ENCODE peak calls at places on chromosomes 11 and 22, in six cellular contexts. R, B, X, S, P and F are unnamed samples. For H3K4me1, the result is how much of the 10 kb centered on the place peaks cover.

GRCh38 chr22:38032681-38033521 is 24.3 kb upstream of the PICK1 start:
- DNase-seq in R (peak), B (no peak), X (no peak), S (no peak), P (peak), F (no peak)

GRCh38 chr22:33034753-33035152 is 23.4 kb downstream of the SYN3 start:
- DNase-seq in R (no peak), B (no peak), X (no peak), S (no peak), P (no peak), F (no peak)

GRCh38 chr11:78690588-78690987 is 115.9 kb upstream of the NARS2 start:
- DNase-seq in R (peak), B (no peak), X (no peak), S (no peak), P (no peak), F (no peak)

GRCh38 chr11:17498058-17498457 is 21.4 kb upstream of the ABCC8 start:
- DNase-seq in R (no peak), B (no peak), X (peak), S (no peak), P (no peak), F (no peak)

GRCh38 chr11:62256281-62256680 is 13.7 kb upstream of the SCGB2A2 start:
- DNase-seq in R (no peak), B (no peak), X (no peak), S (no peak), P (no peak), F (no peak)

GRCh38 chr11:109423114-109423859 is 1.3 kb downstream of the C11orf87 start:
- DNase-seq in R (no peak), B (no peak), X (no peak), S (no peak), P (peak), F (no peak)

GRCh38 chr11:74325649-74326645 is 14.5 kb upstream of the P4HA3 start:
- DNase-seq in R (peak), B (peak), X (no peak), S (peak), P (peak), F (no peak)

GRCh38 chr11:87767615-87768014 is 407.6 kb downstream of the RAB38 start:
- DNase-seq in R (no peak), B (no peak), X (no peak), S (no peak), P (no peak), F (no peak)

GRCh38 chr11:111452146-111452545 is 60.0 kb downstream of the BTG4 start:
- DNase-seq in R (peak), B (no peak), X (no peak), S (no peak), P (no peak), F (no peak)

GRCh38 chr11:76798202-76798581 is 15.0 kb downstream of the TSKU start:
- DNase-seq in R (no peak), B (no peak), X (peak), S (no peak), P (no peak), F (no peak)

GRCh38 chr11:1767399-1768140 is 3.8 kb upstream of the CTSD start:
- DNase-seq in R (no peak), B (no peak), X (peak), S (no peak), P (peak), F (no peak)

GRCh38 chr22:37284807-37285355 is 2.6 kb downstream of the CYTH4 start:
- DNase-seq in R (no peak), B (peak), X (peak), S (peak), P (peak), F (no peak)

GRCh38 chr11:57638005-57638760 is 11.5 kb downstream of the YPEL4 start:
- DNase-seq in R (peak), B (peak), X (no peak), S (peak), P (peak), F (peak)

GRCh38 chr11:33802414-33802950 is 28.2 kb upstream of the FBXO3 start:
- DNase-seq in R (peak), B (peak), X (no peak), S (no peak), P (peak), F (peak)

GRCh38 chr11:119803139-119803538 is 74.1 kb upstream of the NECTIN1 start:
- DNase-seq in R (no peak), B (no peak), X (peak), S (peak), P (no peak), F (no peak)

GRCh38 chr11:61334434-61335354 is 1.7 kb downstream of the TKFC start:
- DNase-seq in R (peak), B (no peak), X (no peak), S (no peak), P (no peak), F (peak)

GRCh38 chr22:25051983-25052710 is 99.6 kb downstream of the KIAA1671 start:
- DNase-seq in R (no peak), B (no peak), X (no peak), S (no peak), P (peak), F (no peak)

GRCh38 chr11:19625438-19625837 is 87.2 kb upstream of the NAV2 start:
- DNase-seq in R (peak), B (no peak), X (no peak), S (no peak), P (no peak), F (no peak)

GRCh38 chr11:47510231-47510630 is 42.7 kb downstream of the CELF1 start:
- DNase-seq in R (peak), B (no peak), X (no peak), S (no peak), P (no peak), F (no peak)

GRCh38 chr11:113615773-113616172 is 90.3 kb downstream of the TMPRSS5 start:
- DNase-seq in R (peak), B (no peak), X (no peak), S (no peak), P (no peak), F (no peak)

GRCh38 chr11:116773203-116774112 is 671 bp upstream of the BUD13 start:
- DNase-seq in R (peak), B (no peak), X (no peak), S (no peak), P (no peak), F (peak)

GRCh38 chr11:66068154-66068821 is 1.8 kb upstream of the PACS1 start:
- DNase-seq in R (peak), B (peak), X (peak), S (peak), P (peak), F (peak)

GRCh38 chr11:65894034-65894591 is 3.6 kb downstream of the CCDC85B start:
- DNase-seq in R (no peak), B (no peak), X (peak), S (peak), P (peak), F (no peak)

GRCh38 chr11:121450424-121450823 is 1.7 kb upstream of the SORL1 start:
- DNase-seq in R (no peak), B (no peak), X (no peak), S (no peak), P (no peak), F (no peak)

GRCh38 chr11:12287009-12287373 is 90.4 kb upstream of the PARVA start:
- DNase-seq in R (peak), B (peak), X (no peak), S (no peak), P (peak), F (peak)

GRCh38 chr11:94128746-94129504 is at the start of gene PANX1:
- DNase-seq in R (peak), B (peak), X (peak), S (peak), P (peak), F (peak)

GRCh38 chr11:63574856-63575602 is 11.8 kb upstream of the PLAAT2 start:
- DNase-seq in R (peak), B (peak), X (no peak), S (no peak), P (peak), F (peak)

GRCh38 chr11:124872741-124873140 is 7.5 kb downstream of the ROBO3 start:
- DNase-seq in R (no peak), B (no peak), X (no peak), S (no peak), P (no peak), F (no peak)

GRCh38 chr11:19244621-19245020 is 3.9 kb upstream of the E2F8 start:
- DNase-seq in R (no peak), B (no peak), X (no peak), S (no peak), P (no peak), F (no peak)

GRCh38 chr11:78199015-78199652 is 10.4 kb downstream of the USP35 start:
- DNase-seq in R (no peak), B (no peak), X (peak), S (no peak), P (peak), F (no peak)

GRCh38 chr11:23778971-23779370 is 717.9 kb upstream of the LUZP2 start:
- DNase-seq in R (peak), B (no peak), X (no peak), S (no peak), P (no peak), F (no peak)

GRCh38 chr11:75733346-75734107 is 15.9 kb downstream of the MOGAT2 start:
- DNase-seq in R (no peak), B (no peak), X (no peak), S (peak), P (peak), F (no peak)

GRCh38 chr11:11916981-11917399 is 75.2 kb downstream of the USP47 start:
- DNase-seq in R (peak), B (no peak), X (no peak), S (no peak), P (peak), F (no peak)

GRCh38 chr11:69686452-69686851 is 11.3 kb upstream of the LTO1 start:
- DNase-seq in R (no peak), B (no peak), X (peak), S (no peak), P (no peak), F (no peak)

GRCh38 chr11:58582437-58582836 is 3.6 kb downstream of the ZFP91 start:
- DNase-seq in R (no peak), B (no peak), X (no peak), S (no peak), P (no peak), F (no peak)

DNA sequence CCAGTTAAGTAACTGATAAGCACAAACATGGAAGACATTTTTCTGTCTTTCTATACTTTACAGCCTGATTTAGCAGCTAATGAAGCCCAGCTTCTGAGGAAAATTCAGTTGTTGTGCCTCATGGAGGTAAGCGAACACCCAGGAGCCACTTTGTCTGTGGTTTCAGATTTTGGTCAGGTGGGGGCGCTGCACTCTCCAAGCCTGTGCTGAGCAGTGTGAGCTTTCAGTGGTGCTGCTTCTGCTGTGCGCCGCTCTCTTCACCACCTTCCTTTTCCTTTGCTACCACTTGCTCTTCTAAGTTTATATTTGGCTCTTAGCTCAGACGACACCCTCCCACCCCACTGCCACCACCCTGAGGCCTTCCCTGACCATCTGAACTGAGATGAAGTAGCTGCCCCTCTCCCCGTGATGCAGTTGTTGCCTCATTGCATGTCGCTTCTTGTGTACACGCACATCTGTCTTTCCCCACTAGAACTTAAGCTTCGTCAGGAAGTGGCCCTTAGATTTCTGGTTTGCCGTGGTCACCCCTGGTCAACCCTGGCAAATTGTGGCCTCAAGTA is 14.0 kb downstream of the PSMD13 start:
- DNase-seq in R (peak), B (peak), X (peak), S (peak), P (peak), F (no peak)
- H3K4me1 ChIP-seq in R (under half), B (under half), X (under half), S (under half), P (under half), F (under half)

DNA sequence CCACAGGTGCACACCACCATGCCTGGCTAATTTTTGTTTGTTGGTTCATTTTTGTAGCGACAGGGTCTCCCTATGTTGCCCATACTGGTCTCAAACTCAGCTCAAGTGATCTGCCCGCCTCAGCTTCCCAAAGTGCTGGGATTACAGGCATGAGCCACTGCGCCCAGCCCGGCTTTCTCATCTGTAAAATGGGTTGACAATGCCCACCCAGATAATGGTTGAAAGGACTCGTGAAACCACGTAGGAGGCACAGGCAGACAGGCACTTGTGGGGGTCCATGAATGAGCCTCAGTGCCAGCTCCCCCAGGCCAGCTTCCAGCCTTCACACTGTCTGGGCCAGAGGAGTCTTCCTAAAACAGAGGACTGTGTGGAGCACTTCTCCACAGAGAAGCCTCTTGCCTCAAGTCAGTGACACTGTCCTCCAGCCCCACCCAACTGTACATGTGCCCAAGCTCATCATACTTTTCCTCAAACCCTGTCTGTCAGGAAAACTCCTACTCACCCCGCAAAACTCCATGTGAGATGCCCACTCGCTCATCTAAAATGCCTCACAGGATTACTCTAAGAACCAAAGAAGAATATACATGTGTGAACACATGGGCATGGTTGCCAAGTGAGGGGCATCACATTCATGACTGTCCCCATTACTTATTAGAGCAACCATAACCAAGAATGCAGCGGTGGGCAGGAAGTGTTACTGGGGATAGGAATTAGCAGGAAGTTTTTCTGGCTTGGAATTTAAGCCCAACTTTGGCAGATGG is 32.1 kb upstream of the WNT7B start:
- DNase-seq in R (no peak), B (peak), X (peak), S (peak), P (peak), F (no peak)
- H3K4me1 ChIP-seq in R (under half), B (under half), X (under half), S (under half), P (under half), F (half or more)

GRCh38 chr22:35882226-35883027 is 146.2 kb downstream of the RBFOX2 start:
- DNase-seq in R (peak), B (no peak), X (no peak), S (no peak), P (no peak), F (no peak)
- H3K4me1 ChIP-seq in R (under half), B (half or more), X (under half), S (under half), P (under half), F (under half)

GRCh38 chr22:49936018-49936972 is 17.9 kb downstream of the CRELD2 start:
- DNase-seq in R (peak), B (peak), X (peak), S (peak), P (peak), F (peak)

GRCh38 chr22:49937758-49938564 is 19.5 kb downstream of the CRELD2 start:
- DNase-seq in R (no peak), B (no peak), X (peak), S (no peak), P (peak), F (no peak)

GRCh38 chr22:49936973-49937757 is 18.7 kb downstream of the CRELD2 start:
- DNase-seq in R (no peak), B (no peak), X (no peak), S (no peak), P (no peak), F (no peak)

GRCh38 chr22:49941507-49942316 is 18.9 kb upstream of the PIM3 start:
- DNase-seq in R (no peak), B (no peak), X (no peak), S (no peak), P (no peak), F (no peak)

GRCh38 chr22:49938565-49939136 is 20.2 kb downstream of the CRELD2 start:
- DNase-seq in R (no peak), B (no peak), X (no peak), S (no peak), P (no peak), F (no peak)
- H3K4me1 ChIP-seq in R (under half), B (under half), X (under half), S (under half), P (under half), F (under half)

DNA sequence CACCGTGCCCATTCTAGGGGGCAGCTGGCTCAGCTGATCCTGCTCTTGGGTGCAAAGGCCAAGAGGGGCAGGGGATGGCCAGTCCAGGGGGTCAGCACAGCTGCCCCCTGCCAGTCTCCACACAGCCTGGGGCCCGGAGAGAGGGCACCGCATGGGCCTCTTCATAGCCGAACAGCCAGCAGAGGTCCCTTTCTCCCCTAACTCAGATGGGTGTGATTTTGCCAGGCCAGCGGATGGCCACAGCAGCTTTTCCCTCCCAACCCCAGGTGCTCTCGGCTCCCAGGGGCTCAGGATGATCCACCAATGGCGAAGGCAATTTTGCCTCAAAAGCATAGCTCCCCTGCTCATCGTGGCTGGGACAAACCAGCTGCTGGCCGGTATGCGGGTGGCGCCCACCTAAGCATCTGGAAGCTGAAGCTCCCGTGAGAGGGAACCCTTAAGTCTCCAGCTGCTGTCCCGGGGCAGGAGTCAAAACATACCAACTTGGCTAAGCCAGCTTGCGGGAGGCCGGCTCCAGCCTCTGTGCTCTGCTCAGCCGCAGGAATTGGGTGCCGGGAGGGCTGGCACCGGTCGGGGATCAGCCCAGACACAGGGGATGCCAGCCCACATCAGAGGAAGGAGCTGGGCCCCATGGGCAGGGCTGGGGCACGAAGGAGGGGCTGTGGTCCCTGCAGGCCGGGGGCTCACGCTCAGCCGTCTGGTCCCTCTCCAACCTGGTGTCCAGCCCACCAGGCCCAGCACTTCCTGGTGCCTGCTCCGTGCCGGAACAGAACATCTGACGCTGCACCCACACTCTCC is 30.5 kb upstream of the GNB1L start:
- DNase-seq in R (no peak), B (no peak), X (peak), S (no peak), P (no peak), F (no peak)
- H3K4me1 ChIP-seq in R (under half), B (under half), X (under half), S (under half), P (under half), F (under half)

GRCh38 chr22:29311468-29312217 is 3.9 kb downstream of the RASL10A start:
- DNase-seq in R (no peak), B (no peak), X (peak), S (peak), P (peak), F (peak)
- H3K4me1 ChIP-seq in R (under half), B (under half), X (under half), S (half or more), P (under half), F (under half)

DNA sequence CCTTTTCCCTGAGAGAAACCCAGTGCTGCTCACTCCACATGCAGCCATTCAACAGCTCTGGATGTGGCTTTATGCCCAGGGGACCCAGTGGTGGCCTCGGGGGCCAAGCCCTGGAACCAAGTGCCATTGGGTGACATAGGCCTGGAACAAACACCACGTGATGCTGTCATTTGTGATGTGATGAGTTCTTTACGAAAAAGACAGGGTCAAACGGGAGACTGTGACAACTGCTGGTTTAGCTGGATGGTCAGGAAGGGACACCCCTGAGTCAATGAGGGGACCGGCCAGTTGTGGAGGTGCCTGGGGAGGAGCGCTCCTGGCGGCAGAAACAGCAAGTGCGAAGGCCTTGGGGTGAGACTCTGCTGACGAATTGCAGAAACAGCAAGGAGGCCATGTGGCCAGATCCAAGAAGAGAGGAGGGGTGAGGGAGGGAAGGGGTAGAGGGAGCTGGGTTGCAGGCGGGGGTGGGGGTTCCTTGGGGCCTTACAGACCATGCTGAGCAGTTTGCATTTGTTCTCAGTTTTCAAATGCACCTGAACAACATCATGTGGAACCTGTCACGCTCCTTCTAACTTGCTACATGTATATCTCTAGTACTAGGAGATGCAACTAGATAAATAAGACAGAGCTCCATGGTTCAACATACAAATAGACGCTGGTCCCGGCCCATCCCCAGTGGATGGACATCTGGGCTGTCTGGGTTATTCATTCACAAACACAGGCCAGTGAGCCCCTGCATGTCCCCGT is 56.1 kb downstream of the IGLL5 start:
- DNase-seq in R (no peak), B (no peak), X (no peak), S (no peak), P (no peak), F (no peak)
- H3K4me1 ChIP-seq in R (under half), B (under half), X (under half), S (under half), P (under half), F (under half)